ENCODE peak calls at places on chromosomes 16 and 17, in nine cellular contexts. F is AG09309; G is HFFc6; Z is endodermal cell; O is PC-3; R is heart left ventricle; U is CD4-positive, alpha-beta T cell; X is lower lobe of right lung; V is HFF-Myc. D is an unnamed sample.

GRCh38 chr16:10447289-10447688 is 61.4 kb downstream of the ATF7IP2 start:
- DNase-seq in F (no peak), G (no peak), Z (no peak), O (no peak), R (no peak), U (no peak), X (no peak), V (no peak), D (no peak)

GRCh38 chr17:2782030-2782429 is 14.2 kb upstream of the RAP1GAP2 start:
- DNase-seq in F (no peak), G (peak), Z (no peak), O (peak), R (no peak), U (no peak), X (peak), V (peak), D (no peak)

GRCh38 chr17:1150863-1151685 is 28.7 kb downstream of the ABR start:
- DNase-seq in F (no peak), G (no peak), Z (no peak), O (no peak), R (no peak), U (no peak), X (no peak), V (no peak), D (no peak)

GRCh38 chr16:56519459-56520250 is at the start of gene BBS2:
- DNase-seq in F (peak), G (peak), Z (peak), O (peak), R (peak), U (peak), X (peak), V (no peak), D (peak)

GRCh38 chr17:3007651-3008121 is 55.7 kb downstream of the OR1D5 start:
- DNase-seq in F (no peak), G (no peak), Z (peak), O (no peak), R (peak), U (no peak), X (peak), V (no peak), D (no peak)

GRCh38 chr16:54460254-54460860 is 173.8 kb upstream of the IRX3 start:
- DNase-seq in F (no peak), G (no peak), Z (no peak), O (no peak), R (no peak), U (no peak), X (no peak), V (no peak), D (no peak)

GRCh38 chr17:66541461-66542182 is 239.2 kb downstream of the PRKCA start:
- DNase-seq in F (peak), G (peak), Z (no peak), O (peak), R (no peak), U (no peak), X (no peak), V (no peak), D (no peak)

GRCh38 chr17:9932481-9932880 is 27.4 kb upstream of the RCVRN start:
- DNase-seq in F (no peak), G (peak), Z (no peak), O (no peak), R (no peak), U (no peak), X (no peak), V (no peak), D (no peak)

GRCh38 chr16:31083081-31083480 is 5.7 kb downstream of the PRSS53 start:
- DNase-seq in F (no peak), G (no peak), Z (no peak), O (no peak), R (no peak), U (no peak), X (no peak), V (no peak), D (no peak)

GRCh38 chr16:27269300-27270150 is 953 bp upstream of the NSMCE1 start:
- DNase-seq in F (no peak), G (no peak), Z (peak), O (no peak), R (no peak), U (no peak), X (no peak), V (no peak), D (no peak)

GRCh38 chr17:5262417-5262816 is 19.7 kb upstream of the RABEP1 start:
- DNase-seq in F (no peak), G (no peak), Z (no peak), O (peak), R (no peak), U (no peak), X (no peak), V (no peak), D (peak)

GRCh38 chr17:44464037-44464436 is 39.2 kb downstream of the GPATCH8 start:
- DNase-seq in F (no peak), G (peak), Z (no peak), O (no peak), R (no peak), U (no peak), X (no peak), V (no peak), D (no peak)

GRCh38 chr17:63546308-63547082 is 3.8 kb upstream of the DCAF7 start:
- DNase-seq in F (no peak), G (no peak), Z (peak), O (no peak), R (no peak), U (no peak), X (no peak), V (no peak), D (no peak)

GRCh38 chr17:66379539-66379938 is 77.1 kb downstream of the PRKCA start:
- DNase-seq in F (no peak), G (no peak), Z (no peak), O (no peak), R (no peak), U (no peak), X (no peak), V (no peak), D (no peak)

GRCh38 chr17:20944014-20944905 is 98.6 kb downstream of the USP22 start:
- DNase-seq in F (no peak), G (no peak), Z (peak), O (peak), R (no peak), U (no peak), X (peak), V (no peak), D (peak)

GRCh38 chr17:77319211-77320031 is 178.7 kb downstream of the SEC14L1 start:
- DNase-seq in F (no peak), G (peak), Z (peak), O (peak), R (peak), U (no peak), X (peak), V (no peak), D (no peak)

GRCh38 chr17:13182450-13182849 is 164.6 kb upstream of the ELAC2 start:
- DNase-seq in F (no peak), G (no peak), Z (no peak), O (no peak), R (no peak), U (no peak), X (no peak), V (no peak), D (peak)

GRCh38 chr17:7408341-7408740 is 696 bp downstream of the NLGN2 start:
- DNase-seq in F (no peak), G (no peak), Z (peak), O (no peak), R (no peak), U (peak), X (no peak), V (no peak), D (no peak)

GRCh38 chr16:10619271-10619849 is 39.0 kb upstream of the EMP2 start:
- DNase-seq in F (no peak), G (no peak), Z (peak), O (no peak), R (peak), U (no peak), X (peak), V (no peak), D (no peak)

GRCh38 chr17:45376171-45376564 is 56.5 kb downstream of the ARHGAP27 start:
- DNase-seq in F (no peak), G (no peak), Z (peak), O (no peak), R (no peak), U (no peak), X (peak), V (no peak), D (no peak)

GRCh38 chr17:7562208-7562605 is 488 bp downstream of the SENP3 start:
- DNase-seq in F (no peak), G (no peak), Z (no peak), O (no peak), R (no peak), U (no peak), X (no peak), V (no peak), D (no peak)

GRCh38 chr16:82882982-82883863 is 256.5 kb downstream of the CDH13 start:
- DNase-seq in F (no peak), G (no peak), Z (no peak), O (no peak), R (no peak), U (no peak), X (no peak), V (no peak), D (no peak)

GRCh38 chr17:63647936-63648335 is 25.7 kb downstream of the MAP3K3 start:
- DNase-seq in F (no peak), G (no peak), Z (peak), O (no peak), R (no peak), U (no peak), X (no peak), V (no peak), D (no peak)

GRCh38 chr17:7233701-7234099 is 617 bp downstream of the DVL2 start:
- DNase-seq in F (no peak), G (no peak), Z (no peak), O (no peak), R (no peak), U (no peak), X (no peak), V (no peak), D (no peak)

GRCh38 chr16:14334366-14335105 is 263.4 kb downstream of the MRTFB start:
- DNase-seq in F (no peak), G (peak), Z (no peak), O (no peak), R (no peak), U (no peak), X (no peak), V (peak), D (peak)

GRCh38 chr17:74201250-74201649 is 2.2 kb upstream of the RPL38 start:
- DNase-seq in F (no peak), G (no peak), Z (no peak), O (peak), R (no peak), U (no peak), X (no peak), V (no peak), D (no peak)

GRCh38 chr16:58885528-58886170 is 151.5 kb upstream of the GOT2 start:
- DNase-seq in F (no peak), G (no peak), Z (no peak), O (no peak), R (no peak), U (no peak), X (no peak), V (no peak), D (no peak)

GRCh38 chr16:8655184-8655717 is 19.2 kb upstream of the ABAT start:
- DNase-seq in F (no peak), G (no peak), Z (peak), O (no peak), R (no peak), U (no peak), X (no peak), V (no peak), D (no peak)

GRCh38 chr16:79186196-79186595 is 414.3 kb downstream of the MAF start:
- DNase-seq in F (no peak), G (no peak), Z (no peak), O (no peak), R (no peak), U (no peak), X (no peak), V (no peak), D (no peak)

GRCh38 chr16:8718753-8719386 is 44.5 kb downstream of the ABAT start:
- DNase-seq in F (no peak), G (no peak), Z (no peak), O (no peak), R (no peak), U (no peak), X (no peak), V (no peak), D (peak)

GRCh38 chr17:36124879-36125824 is 21.5 kb downstream of the CCL4 start:
- DNase-seq in F (no peak), G (no peak), Z (peak), O (no peak), R (no peak), U (no peak), X (no peak), V (no peak), D (no peak)

GRCh38 chr17:78124836-78125137 is 3.8 kb downstream of the TMC6 start:
- DNase-seq in F (no peak), G (no peak), Z (no peak), O (no peak), R (no peak), U (no peak), X (no peak), V (no peak), D (no peak)

GRCh38 chr16:1338119-1338730 is 4.8 kb downstream of the BAIAP3 start:
- DNase-seq in F (no peak), G (no peak), Z (peak), O (peak), R (no peak), U (peak), X (no peak), V (no peak), D (no peak)

GRCh38 chr17:9343513-9343912 is 232.1 kb downstream of the STX8 start:
- DNase-seq in F (no peak), G (no peak), Z (peak), O (no peak), R (no peak), U (no peak), X (no peak), V (no peak), D (no peak)

DNA sequence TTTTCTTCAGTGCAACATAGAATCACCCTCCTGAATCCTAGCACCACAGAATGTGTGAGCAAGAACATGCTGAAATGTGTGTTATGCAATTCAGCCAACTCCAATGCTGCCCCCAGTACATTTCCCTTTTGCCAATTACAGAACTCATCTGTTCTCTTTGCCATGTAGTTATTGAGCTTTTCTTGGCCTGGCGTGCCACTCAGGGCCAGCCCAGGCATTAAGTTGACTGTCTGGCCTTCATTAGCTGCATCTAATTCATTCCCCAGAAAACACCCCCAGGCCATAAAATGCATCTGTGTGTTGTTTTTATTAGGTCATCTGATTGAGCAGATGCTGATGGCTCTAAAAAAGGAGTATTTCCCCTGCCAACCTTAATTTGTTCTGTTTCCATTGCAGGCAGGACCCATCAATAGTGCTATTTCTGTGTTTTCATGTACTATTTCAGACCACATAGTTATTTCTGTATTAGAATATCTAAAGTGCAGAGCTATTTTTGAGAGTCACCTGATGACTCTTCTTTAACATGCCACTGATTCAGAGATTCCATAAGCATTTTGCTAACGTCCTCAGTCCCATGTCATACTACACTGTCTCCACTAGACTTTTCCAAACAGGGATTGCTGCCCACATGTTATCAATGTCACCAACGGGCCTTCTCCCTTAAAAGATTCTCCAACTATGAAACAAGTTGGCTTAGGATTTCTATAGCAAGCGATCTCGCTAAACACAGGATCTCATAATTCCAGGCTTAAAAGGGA is 969.7 kb downstream of the CDH11 start:
- DNase-seq in F (peak), G (peak), Z (no peak), O (no peak), R (no peak), U (no peak), X (no peak), V (no peak), D (no peak)
- TF ChIP-seq CTCF in F (no peak), G (peak), Z (no peak), O (no peak), R (no peak), U (no peak), X (no peak), V (no peak), D (no peak)

GRCh38 chr16:4510131-4510530 is 28.4 kb downstream of the CDIP1 start:
- DNase-seq in F (no peak), G (no peak), Z (no peak), O (no peak), R (no peak), U (no peak), X (no peak), V (no peak), D (no peak)

GRCh38 chr16:4513086-4513860 is 25.3 kb downstream of the CDIP1 start:
- DNase-seq in F (no peak), G (no peak), Z (no peak), O (no peak), R (no peak), U (no peak), X (no peak), V (no peak), D (no peak)

GRCh38 chr16:4510747-4511426 is 27.7 kb downstream of the CDIP1 start:
- DNase-seq in F (no peak), G (no peak), Z (no peak), O (no peak), R (no peak), U (no peak), X (no peak), V (no peak), D (no peak)

GRCh38 chr16:4512473-4512872 is 26.1 kb downstream of the CDIP1 start:
- DNase-seq in F (no peak), G (no peak), Z (no peak), O (no peak), R (no peak), U (no peak), X (no peak), V (no peak), D (no peak)

DNA sequence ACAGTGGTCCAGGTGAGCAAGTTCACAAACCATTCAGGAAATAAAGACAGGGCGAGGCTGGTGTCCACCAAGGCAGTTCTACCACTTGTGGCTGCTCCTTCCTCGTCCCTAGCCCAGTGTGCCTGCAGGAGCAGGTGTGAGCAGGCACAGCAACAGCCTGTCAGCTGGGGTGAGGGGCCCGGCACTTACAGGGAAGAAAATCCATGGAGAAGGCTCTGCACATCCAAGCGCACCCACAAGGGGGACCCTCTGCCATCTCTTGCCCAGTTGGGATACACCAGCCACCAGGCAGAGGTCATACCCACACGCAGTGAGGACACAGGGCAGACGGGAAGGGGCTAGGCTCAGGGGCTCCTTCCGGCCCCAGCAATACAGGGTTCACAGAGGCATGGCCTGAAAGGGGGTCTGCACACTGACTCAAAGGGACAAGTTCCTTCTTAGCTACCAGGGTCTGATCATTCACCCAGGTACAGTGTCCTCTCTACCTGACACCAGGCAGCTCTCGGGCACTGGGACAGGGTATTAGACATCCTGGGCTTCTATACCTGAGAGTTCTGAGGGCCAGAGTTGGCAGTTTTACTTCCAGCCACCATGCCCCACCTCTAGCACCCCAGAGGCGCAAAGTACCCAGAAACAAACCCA is 27.0 kb downstream of the CDIP1 start:
- DNase-seq in F (no peak), G (peak), Z (peak), O (peak), R (no peak), U (no peak), X (no peak), V (no peak), D (no peak)
- TF ChIP-seq CTCF in F (peak), G (peak), Z (peak), O (peak), R (peak), U (no peak), X (peak), V (peak), D (peak)

DNA sequence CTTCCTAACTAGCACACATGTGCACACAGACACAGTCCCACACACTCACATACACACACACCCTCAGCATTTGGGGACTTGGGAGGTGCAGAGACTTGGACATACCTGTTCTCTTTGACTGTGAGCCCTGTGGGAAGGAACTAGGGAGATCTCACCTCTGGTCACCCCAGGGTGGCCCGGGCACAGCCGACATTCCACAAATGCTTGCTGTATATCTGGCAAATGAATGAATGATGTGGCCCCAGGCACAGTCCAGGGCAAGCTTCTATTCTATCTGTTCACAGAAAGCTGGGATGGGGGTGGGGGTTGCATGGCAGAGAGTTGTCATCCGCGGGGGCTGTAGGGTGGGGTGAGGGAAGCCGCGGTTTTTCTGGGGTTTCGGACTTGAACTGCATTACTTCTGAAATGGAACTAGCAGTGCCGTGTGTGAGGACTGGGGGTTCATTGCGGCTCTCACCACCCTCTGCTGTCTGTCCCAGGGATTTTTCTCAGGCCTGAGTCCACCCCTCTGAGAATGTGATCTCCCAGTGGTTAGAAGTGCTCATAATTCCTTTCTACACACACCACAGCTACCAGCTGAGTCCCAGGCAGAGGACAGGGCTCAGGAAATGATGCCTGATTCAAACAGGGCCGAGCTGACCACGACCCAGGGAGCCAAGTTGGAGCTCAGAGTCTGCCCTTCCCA is 3.3 kb upstream of the RIPOR1 start:
- DNase-seq in F (no peak), G (peak), Z (no peak), O (no peak), R (no peak), U (no peak), X (no peak), V (no peak), D (no peak)
- TF ChIP-seq CTCF in F (no peak), G (peak), Z (peak), O (no peak), R (no peak), U (no peak), X (no peak), V (no peak), D (no peak)

GRCh38 chr16:35187665-35188225 is 1728.3 kb downstream of the TP53TG3F start:
- DNase-seq in F (no peak), G (no peak), Z (no peak), O (no peak), R (no peak), U (no peak), X (no peak), V (no peak), D (no peak)
- TF ChIP-seq CTCF in F (no peak), G (no peak), Z (no peak), O (no peak), R (no peak), U (no peak), X (no peak), V (no peak), D (no peak)

GRCh38 chr16:70254095-70254964 is 2.6 kb upstream of the EXOSC6 start:
- DNase-seq in F (no peak), G (no peak), Z (no peak), O (no peak), R (no peak), U (no peak), X (no peak), V (no peak), D (no peak)
- TF ChIP-seq CTCF in F (no peak), G (peak), Z (peak), O (peak), R (no peak), U (peak), X (no peak), V (no peak), D (no peak)

D was measured in LNCaP clone FGC.